ENCODE peak calls at places on chromosomes 12 and 14, in five cellular contexts. One of them, this sample, is unnamed.

GRCh38 chr14:50998612-50999011 is 54.3 kb upstream of the PYGL start:
- DNase-seq in lung: no peak
- DNase-seq in suprapubic skin: no peak
- DNase-seq in pancreas: no peak
- DNase-seq in IMR-90: no peak
- DNase-seq in this sample: no peak

GRCh38 chr14:74275265-74275841 is 27.4 kb downstream of the ABCD4 start:
- DNase-seq in suprapubic skin: no peak
- DNase-seq in lung: no peak
- DNase-seq in IMR-90: peak; percentile 74
- DNase-seq in pancreas: no peak
- DNase-seq in this sample: no peak

GRCh38 chr14:60561845-60562746 is 53.1 kb downstream of the SIX6 start:
- DNase-seq in suprapubic skin: no peak
- DNase-seq in lung: no peak
- DNase-seq in IMR-90: peak; percentile 82
- DNase-seq in pancreas: no peak
- DNase-seq in this sample: no peak

GRCh38 chr14:76950043-76951020 is 78.2 kb downstream of the IRF2BPL start:
- DNase-seq in lung: no peak
- DNase-seq in IMR-90: peak; percentile 44
- DNase-seq in suprapubic skin: no peak
- DNase-seq in pancreas: no peak
- DNase-seq in this sample: no peak

GRCh38 chr12:6426882-6427671 is 17.7 kb upstream of the CD27 start:
- DNase-seq in lung: no peak
- DNase-seq in pancreas: no peak
- DNase-seq in IMR-90: no peak
- DNase-seq in suprapubic skin: no peak
- DNase-seq in this sample: no peak

GRCh38 chr14:68688872-68689371 is 103.9 kb downstream of the ZFP36L1 start:
- DNase-seq in IMR-90: peak; percentile 76
- DNase-seq in suprapubic skin: peak; percentile 41
- DNase-seq in pancreas: no peak
- DNase-seq in lung: no peak
- DNase-seq in this sample: no peak

GRCh38 chr12:88299567-88300101 is 157.5 kb downstream of the TMTC3 start:
- DNase-seq in suprapubic skin: no peak
- DNase-seq in lung: no peak
- DNase-seq in IMR-90: peak; percentile 98
- DNase-seq in pancreas: no peak
- DNase-seq in this sample: no peak

GRCh38 chr14:100735271-100735670 is 8.6 kb downstream of the DLK1 start:
- DNase-seq in lung: no peak
- DNase-seq in IMR-90: no peak
- DNase-seq in pancreas: no peak
- DNase-seq in suprapubic skin: peak; percentile 41
- DNase-seq in this sample: no peak

GRCh38 chr14:71248204-71248603 is 340.9 kb downstream of the PCNX1 start:
- DNase-seq in suprapubic skin: no peak
- DNase-seq in IMR-90: peak; percentile 65
- DNase-seq in pancreas: no peak
- DNase-seq in lung: no peak
- DNase-seq in this sample: no peak

GRCh38 chr14:73055251-73055650 is 3.1 kb upstream of the RBM25 start:
- DNase-seq in pancreas: no peak
- DNase-seq in suprapubic skin: no peak
- DNase-seq in lung: no peak
- DNase-seq in IMR-90: no peak
- DNase-seq in this sample: no peak

GRCh38 chr12:44774815-44775411 is 101.2 kb downstream of the NELL2 start:
- DNase-seq in pancreas: peak; percentile 15
- DNase-seq in lung: no peak
- DNase-seq in suprapubic skin: no peak
- DNase-seq in IMR-90: peak; percentile 1
- DNase-seq in this sample: no peak

GRCh38 chr14:63524537-63525155 is 18.5 kb downstream of the PPP2R5E start:
- DNase-seq in lung: no peak
- DNase-seq in IMR-90: no peak
- DNase-seq in suprapubic skin: no peak
- DNase-seq in pancreas: no peak
- DNase-seq in this sample: no peak

GRCh38 chr14:105499256-105500035 is 8.4 kb downstream of the TEDC1 start:
- DNase-seq in lung: no peak
- DNase-seq in IMR-90: no peak
- DNase-seq in pancreas: peak; percentile 72
- DNase-seq in suprapubic skin: no peak
- DNase-seq in this sample: peak; percentile 74

GRCh38 chr12:131894313-131894860 is at the start of gene ULK1:
- DNase-seq in lung: peak; percentile 91
- DNase-seq in suprapubic skin: peak; percentile 96
- DNase-seq in pancreas: peak; percentile 97
- DNase-seq in IMR-90: peak; percentile 80
- DNase-seq in this sample: peak; percentile 95

GRCh38 chr12:46221255-46222128 is 47.4 kb downstream of the SLC38A1 start:
- DNase-seq in suprapubic skin: no peak
- DNase-seq in lung: no peak
- DNase-seq in IMR-90: peak; percentile 55
- DNase-seq in pancreas: no peak
- DNase-seq in this sample: no peak

DNA sequence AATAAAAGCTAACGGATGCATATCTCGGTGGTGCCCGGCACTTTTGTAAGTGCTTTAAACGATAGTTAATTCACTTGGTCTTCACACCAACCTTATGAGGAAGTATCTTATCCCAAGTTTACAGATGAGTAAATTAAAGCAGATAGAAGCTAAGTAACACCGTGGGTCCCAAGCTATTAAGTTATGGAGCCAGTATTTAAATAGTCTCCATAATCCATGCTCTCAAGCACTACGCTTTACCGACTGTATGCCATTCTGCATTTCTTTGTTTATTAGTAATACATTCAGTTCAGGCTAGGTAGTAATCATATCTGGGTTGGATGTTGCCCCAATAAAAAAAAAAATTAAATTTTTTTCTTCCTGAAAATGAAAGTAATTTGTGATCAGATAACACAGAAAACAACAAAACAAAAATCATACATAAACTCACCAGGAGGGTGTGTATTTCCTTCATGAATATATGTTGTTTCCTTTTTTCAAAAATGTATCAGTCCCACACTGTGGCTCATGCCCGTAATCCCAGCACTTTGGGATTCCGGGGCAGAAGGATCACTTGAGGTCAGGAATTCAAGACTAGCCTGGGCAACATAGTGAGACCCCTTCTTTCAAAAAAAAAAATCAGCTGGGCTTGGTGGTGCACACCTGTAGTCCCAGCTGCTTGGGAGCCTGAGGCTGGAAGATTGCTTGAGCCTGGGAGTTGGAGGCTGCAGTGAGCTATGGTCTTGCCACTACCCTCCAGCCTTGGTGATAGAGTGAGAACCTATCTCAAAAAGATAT is 1.4 kb upstream of the M6PR start:
- DNase-seq in pancreas: no peak
- DNase-seq in suprapubic skin: no peak
- DNase-seq in IMR-90: no peak
- DNase-seq in lung: no peak
- DNase-seq in this sample: no peak
- H3K27ac ChIP-seq in pancreas: no peak overlapping the region
- H3K27ac ChIP-seq in suprapubic skin: peak overlapping the region; percentile 97
- H3K27ac ChIP-seq in IMR-90: no peak overlapping the region
- H3K27ac ChIP-seq in lung: peak overlapping the region; percentile 98
- H3K27ac ChIP-seq in this sample: peak overlapping the region; percentile 94

DNA sequence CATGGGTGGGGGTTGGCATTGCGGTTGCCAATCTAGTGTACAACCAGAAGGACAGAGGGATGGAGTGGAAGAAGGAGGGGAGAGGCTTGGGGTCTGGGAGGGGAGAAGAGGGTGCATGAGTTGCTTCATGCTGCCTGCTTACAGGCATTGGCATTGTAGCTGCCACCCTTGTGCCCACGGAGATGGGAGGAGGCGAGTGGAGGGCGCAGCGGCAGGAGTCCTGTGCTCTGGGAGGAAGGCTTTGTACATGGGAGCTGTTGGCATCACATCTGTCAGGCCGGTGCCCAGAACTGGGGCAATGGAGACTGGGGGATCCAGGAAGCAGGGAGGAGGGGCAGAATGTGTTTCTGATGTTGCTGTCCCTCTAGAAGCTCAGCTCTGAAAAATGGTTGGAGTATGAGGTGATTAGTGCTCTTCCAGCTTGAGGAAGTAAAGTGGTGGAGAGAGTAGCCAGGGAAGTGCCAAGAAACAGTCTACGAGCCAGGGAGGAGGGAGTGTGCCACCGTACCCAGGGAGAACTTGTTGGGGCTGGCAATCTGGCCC is 38.0 kb downstream of the ZFHX2 start:
- DNase-seq in suprapubic skin: no peak
- DNase-seq in IMR-90: no peak
- DNase-seq in lung: no peak
- DNase-seq in pancreas: no peak
- DNase-seq in this sample: no peak
- H3K4me3 ChIP-seq in suprapubic skin: peak overlapping the region; percentile 9
- H3K4me3 ChIP-seq in IMR-90: no peak overlapping the region
- H3K4me3 ChIP-seq in lung: no peak overlapping the region
- H3K4me3 ChIP-seq in pancreas: no peak overlapping the region
- H3K4me3 ChIP-seq in this sample: no peak overlapping the region

GRCh38 chr12:120183211-120183631 is 11.3 kb downstream of the GCN1 start:
- DNase-seq in IMR-90: peak; percentile 50
- DNase-seq in pancreas: no peak
- DNase-seq in lung: no peak
- DNase-seq in suprapubic skin: no peak
- DNase-seq in this sample: no peak

GRCh38 chr12:120181991-120182631 is 12.4 kb downstream of the GCN1 start:
- DNase-seq in lung: peak; percentile 51
- DNase-seq in IMR-90: peak; percentile 74
- DNase-seq in suprapubic skin: no peak
- DNase-seq in pancreas: no peak
- DNase-seq in this sample: no peak

GRCh38 chr12:120175537-120175936 is 19.0 kb downstream of the GCN1 start:
- DNase-seq in pancreas: no peak
- DNase-seq in lung: no peak
- DNase-seq in IMR-90: no peak
- DNase-seq in suprapubic skin: no peak
- DNase-seq in this sample: no peak

GRCh38 chr12:120186654-120187053 is 7.9 kb downstream of the GCN1 start:
- DNase-seq in suprapubic skin: no peak
- DNase-seq in IMR-90: no peak
- DNase-seq in pancreas: no peak
- DNase-seq in lung: no peak
- DNase-seq in this sample: no peak

GRCh38 chr12:120180975-120181374 is 13.5 kb downstream of the GCN1 start:
- DNase-seq in pancreas: no peak
- DNase-seq in lung: no peak
- DNase-seq in suprapubic skin: no peak
- DNase-seq in IMR-90: no peak
- DNase-seq in this sample: no peak
- H3K27ac ChIP-seq in pancreas: no peak overlapping the region
- H3K27ac ChIP-seq in lung: no peak overlapping the region
- H3K27ac ChIP-seq in suprapubic skin: no peak overlapping the region
- H3K27ac ChIP-seq in IMR-90: no peak overlapping the region
- H3K27ac ChIP-seq in this sample: no peak overlapping the region

GRCh38 chr12:65432606-65433005 is 154.1 kb downstream of the MSRB3 start:
- DNase-seq in pancreas: no peak
- DNase-seq in suprapubic skin: no peak
- DNase-seq in lung: no peak
- DNase-seq in IMR-90: no peak
- DNase-seq in this sample: no peak

GRCh38 chr12:65427646-65428045 is 149.2 kb downstream of the MSRB3 start:
- DNase-seq in suprapubic skin: no peak
- DNase-seq in pancreas: no peak
- DNase-seq in IMR-90: no peak
- DNase-seq in lung: no peak
- DNase-seq in this sample: no peak

GRCh38 chr12:65434737-65435136 is 156.3 kb downstream of the MSRB3 start:
- DNase-seq in suprapubic skin: no peak
- DNase-seq in pancreas: no peak
- DNase-seq in IMR-90: no peak
- DNase-seq in lung: no peak
- DNase-seq in this sample: no peak

DNA sequence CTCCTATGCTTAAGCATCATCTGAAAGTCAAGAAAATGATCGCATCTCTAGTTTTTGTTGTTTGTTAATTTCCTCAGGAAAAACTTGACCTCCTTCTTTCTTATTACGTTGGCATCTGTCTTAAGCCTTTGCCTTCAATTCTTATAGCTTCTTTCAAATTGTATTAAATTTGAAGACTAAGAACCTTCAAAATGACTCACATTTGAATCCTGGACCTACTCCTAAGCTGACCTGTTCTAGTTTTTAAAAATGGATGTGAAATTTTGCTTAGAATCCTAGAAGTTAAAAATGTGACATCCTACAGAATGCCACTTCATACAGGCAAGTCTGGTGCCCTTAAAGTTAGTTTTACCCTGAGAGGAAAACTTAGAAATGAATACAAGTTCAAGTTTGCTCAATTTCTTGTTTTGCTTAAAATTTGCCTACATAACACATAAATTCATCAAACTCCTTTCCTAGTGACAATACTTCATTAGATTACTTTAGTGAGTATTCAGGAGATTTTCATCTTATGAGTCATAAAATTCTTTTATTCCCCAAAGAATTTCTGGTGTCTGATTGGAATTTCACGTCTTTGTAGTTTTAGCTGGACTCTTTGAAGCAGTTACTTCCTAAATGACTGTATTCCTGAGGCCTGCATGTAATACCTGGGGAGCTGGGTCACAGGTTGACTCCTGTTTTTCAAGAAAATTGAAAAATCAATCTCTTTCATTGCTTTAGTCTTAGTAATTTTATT is 152.3 kb downstream of the MSRB3 start:
- DNase-seq in suprapubic skin: no peak
- DNase-seq in IMR-90: peak; percentile 63
- DNase-seq in lung: no peak
- DNase-seq in pancreas: no peak
- DNase-seq in this sample: no peak
- H3K4me3 ChIP-seq in suprapubic skin: no peak overlapping the region
- H3K4me3 ChIP-seq in IMR-90: no peak overlapping the region
- H3K4me3 ChIP-seq in lung: no peak overlapping the region
- H3K4me3 ChIP-seq in pancreas: no peak overlapping the region
- H3K4me3 ChIP-seq in this sample: no peak overlapping the region

DNA sequence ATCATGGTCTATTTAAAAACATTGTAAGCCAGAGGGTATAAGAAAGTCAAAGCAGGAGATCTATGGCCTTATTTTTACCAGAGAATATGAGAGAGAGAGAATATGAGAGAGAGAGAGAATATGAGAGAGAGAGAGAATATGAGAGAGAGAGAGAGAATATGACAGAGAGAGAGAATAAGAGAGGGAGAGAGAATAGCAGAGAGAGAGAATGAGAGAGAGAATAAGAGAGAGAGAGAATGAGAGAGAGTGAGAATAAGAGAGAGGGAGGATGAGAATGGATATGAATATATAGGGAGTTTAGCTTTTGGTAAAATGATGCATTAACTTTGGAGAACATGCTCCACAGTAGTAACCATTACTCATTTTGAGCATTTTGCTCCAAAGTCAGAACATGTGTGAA is 48.0 kb upstream of the ALG10B start:
- DNase-seq in suprapubic skin: no peak
- DNase-seq in lung: no peak
- DNase-seq in pancreas: no peak
- DNase-seq in IMR-90: no peak
- DNase-seq in this sample: no peak
- H3K27ac ChIP-seq in suprapubic skin: no peak overlapping the region
- H3K27ac ChIP-seq in lung: no peak overlapping the region
- H3K27ac ChIP-seq in pancreas: no peak overlapping the region
- H3K27ac ChIP-seq in IMR-90: no peak overlapping the region
- H3K27ac ChIP-seq in this sample: no peak overlapping the region

GRCh38 chr12:121130866-121131373 is 1.8 kb upstream of the P2RX7 start:
- DNase-seq in IMR-90: no peak
- DNase-seq in suprapubic skin: no peak
- DNase-seq in pancreas: no peak
- DNase-seq in lung: no peak
- DNase-seq in this sample: no peak
- H3K4me3 ChIP-seq in IMR-90: no peak overlapping the region
- H3K4me3 ChIP-seq in suprapubic skin: no peak overlapping the region
- H3K4me3 ChIP-seq in pancreas: no peak overlapping the region
- H3K4me3 ChIP-seq in lung: no peak overlapping the region
- H3K4me3 ChIP-seq in this sample: no peak overlapping the region